ENCODE peak calls at places on chromosome 7, in nine cellular contexts. R is testis, S is spleen, V is heart left ventricle, B is adrenal gland, L is stomach, T is ovary, Z is breast epithelium, K is esophagus squamous epithelium. W is an unnamed sample.

GRCh38 chr7:82015751-82016150 is 245.9 kb upstream of the HGF start:
- DNase-seq in R (no peak), S (no peak), V (no peak), B (no peak), L (no peak), T (no peak), Z (no peak), K (no peak), W (no peak)

GRCh38 chr7:113698556-113699220 is 220.1 kb downstream of the PPP1R3A start:
- DNase-seq in R (peak; percentile 25), S (no peak), V (no peak), B (no peak), L (no peak), T (no peak), Z (no peak), K (no peak), W (no peak)

GRCh38 chr7:27095897-27096755 is at the start of gene HOXA1:
- DNase-seq in R (peak; percentile 74), S (peak; percentile 95), V (peak; percentile 66), B (peak; percentile 83), L (peak; percentile 59), T (peak; percentile 75), Z (peak; percentile 87), K (peak; percentile 52), W (peak; percentile 55)

GRCh38 chr7:64463636-64464375 is 99.1 kb downstream of the ZNF680 start:
- DNase-seq in R (peak; percentile 91), S (no peak), V (peak; percentile 91), B (peak; percentile 33), L (no peak), T (peak; percentile 63), Z (peak; percentile 88), K (no peak), W (peak; percentile 21)

GRCh38 chr7:7428806-7429205 is 106.9 kb downstream of the COL28A1 start:
- DNase-seq in R (no peak), S (no peak), V (no peak), B (no peak), L (no peak), T (no peak), Z (no peak), K (no peak), W (no peak)

GRCh38 chr7:139075031-139075652 is 34.4 kb downstream of the ZC3HAV1 start:
- DNase-seq in R (peak; percentile 84), S (no peak), V (peak; percentile 70), B (peak; percentile 72), L (peak; percentile 65), T (peak; percentile 80), Z (peak; percentile 57), K (no peak), W (peak; percentile 46)

GRCh38 chr7:55271069-55271468 is 94.1 kb upstream of the LANCL2 start:
- DNase-seq in R (no peak), S (no peak), V (no peak), B (no peak), L (no peak), T (no peak), Z (no peak), K (no peak), W (no peak)

GRCh38 chr7:94655884-94656657 is at the start of gene SGCE:
- DNase-seq in R (peak; percentile 86), S (peak; percentile 88), V (peak; percentile 70), B (peak; percentile 89), L (peak; percentile 51), T (peak; percentile 87), Z (peak; percentile 54), K (peak; percentile 5), W (peak; percentile 44)

GRCh38 chr7:110573862-110574528 is 516.9 kb upstream of the LRRN3 start:
- DNase-seq in R (no peak), S (no peak), V (no peak), B (no peak), L (no peak), T (no peak), Z (no peak), K (no peak), W (no peak)

GRCh38 chr7:98303906-98304305 is 22.4 kb downstream of the BRI3 start:
- DNase-seq in R (no peak), S (no peak), V (no peak), B (no peak), L (no peak), T (no peak), Z (no peak), K (no peak), W (no peak)

GRCh38 chr7:100583132-100584045 is 2.5 kb downstream of the LRCH4 start:
- DNase-seq in R (peak; percentile 82), S (peak; percentile 95), V (peak; percentile 72), B (peak; percentile 48), L (peak; percentile 61), T (peak; percentile 41), Z (peak; percentile 52), K (peak; percentile 42), W (peak; percentile 48)

GRCh38 chr7:100578246-100579183 is 4.8 kb upstream of the SAP25 start:
- DNase-seq in R (no peak), S (no peak), V (no peak), B (no peak), L (no peak), T (no peak), Z (no peak), K (no peak), W (no peak)

GRCh38 chr7:100582650-100583049 is 3.3 kb downstream of the LRCH4 start:
- DNase-seq in R (no peak), S (peak; percentile 70), V (no peak), B (no peak), L (no peak), T (no peak), Z (no peak), K (no peak), W (no peak)

GRCh38 chr7:100582041-100582579 is 3.8 kb downstream of the LRCH4 start:
- DNase-seq in R (no peak), S (peak; percentile 76), V (no peak), B (no peak), L (peak; percentile 86), T (peak; percentile 37), Z (peak; percentile 58), K (no peak), W (no peak)

DNA sequence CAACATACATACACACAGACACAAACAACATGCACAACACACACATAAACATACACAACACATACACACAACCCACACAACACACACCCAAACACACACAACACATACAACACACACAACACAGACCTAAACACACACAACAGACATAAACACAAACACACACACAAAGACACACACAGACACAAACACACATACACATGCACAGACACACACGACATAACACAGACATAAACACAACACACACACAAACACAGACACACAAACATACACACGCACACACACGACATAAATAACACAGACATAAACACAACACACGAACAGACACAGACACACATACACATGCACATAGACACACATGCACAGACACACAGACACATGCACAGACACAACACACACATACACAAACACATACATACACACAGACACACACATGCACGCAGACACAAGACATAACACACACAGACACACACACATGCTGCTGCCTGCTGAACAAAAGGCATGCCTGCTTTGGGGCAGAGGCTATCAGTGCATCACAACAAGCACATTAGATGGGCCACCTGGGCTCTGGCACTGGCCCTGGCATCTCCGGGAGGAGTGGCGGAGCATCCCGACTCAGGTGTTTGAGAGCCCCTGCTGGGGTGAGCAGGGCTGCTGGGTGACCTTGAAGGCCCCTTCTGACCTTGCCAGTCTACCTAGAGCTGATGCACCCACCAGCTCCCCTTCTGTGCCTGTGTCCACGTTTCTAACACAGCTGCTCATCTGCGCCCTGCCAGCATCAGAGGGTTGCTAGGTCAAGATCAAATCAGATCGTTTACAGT is 5.3 kb downstream of the LRCH4 start:
- DNase-seq in R (no peak), S (no peak), V (no peak), B (no peak), L (no peak), T (no peak), Z (no peak), K (no peak), W (no peak)
- TF ChIP-seq POLR2A in R (no peak), S (no peak), V (no peak), B (no peak), L (no peak), T (no peak), Z (no peak), K (no peak), W (no peak)

DNA sequence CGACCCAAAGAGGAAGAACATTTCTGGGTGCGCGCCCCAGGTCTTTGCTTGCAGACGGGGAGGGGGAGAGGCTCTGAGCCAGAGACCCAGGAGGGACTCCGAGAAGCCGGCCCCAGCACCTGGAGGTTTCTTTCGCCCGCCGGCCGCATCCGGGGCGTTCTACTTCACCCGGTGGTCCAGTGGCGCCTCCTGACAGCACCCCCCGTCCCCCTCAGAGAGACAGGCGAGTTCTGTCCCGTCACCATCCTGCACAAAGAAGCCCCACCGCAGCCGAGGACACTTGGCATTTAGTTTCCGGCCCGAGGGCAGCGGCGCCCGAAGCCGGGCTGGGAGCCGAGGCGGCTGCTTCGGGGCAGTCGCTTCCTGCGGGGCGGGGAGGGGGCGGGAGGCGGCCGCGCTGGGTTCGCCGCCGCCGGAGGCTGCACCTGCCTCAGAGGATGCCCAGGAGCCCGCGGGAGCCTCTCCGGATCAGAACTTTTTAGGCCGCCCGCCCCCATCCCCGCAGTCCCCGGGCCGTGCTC is at the start of gene TMEM178B:
- DNase-seq in R (no peak), S (no peak), V (no peak), B (peak; percentile 20), L (no peak), T (no peak), Z (no peak), K (no peak), W (no peak)
- H3K4me3 ChIP-seq in R (peak within 1 kb of the TSS; percentile 68), S (peak within 1 kb of the TSS; percentile 58), V (peak within 1 kb of the TSS; percentile 52), B (peak within 1 kb of the TSS; percentile 60), L (peak within 1 kb of the TSS; percentile 49), T (peak within 1 kb of the TSS; percentile 37), Z (peak within 1 kb of the TSS; percentile 57), K (peak within 1 kb of the TSS; percentile 63), W (peak within 1 kb of the TSS; percentile 71)

GRCh38 chr7:103124429-103124979 is 24.4 kb downstream of the NAPEPLD start:
- DNase-seq in R (no peak), S (no peak), V (no peak), B (no peak), L (no peak), T (no peak), Z (no peak), K (no peak), W (no peak)
- H3K36me3 ChIP-seq in R (no peaks in the 10 kb centered on the region), S (peaks cover 20% of the 10 kb centered on the region), V (peaks cover 70% of the 10 kb centered on the region), B (no peaks in the 10 kb centered on the region), L (peaks cover 16% of the 10 kb centered on the region), T (no peaks in the 10 kb centered on the region), Z (no peaks in the 10 kb centered on the region), K (peaks cover 61% of the 10 kb centered on the region), W (peaks cover 14% of the 10 kb centered on the region)

GRCh38 chr7:30282735-30283134 is 1.7 kb upstream of the ZNRF2 start:
- DNase-seq in R (no peak), S (no peak), V (no peak), B (no peak), L (no peak), T (no peak), Z (no peak), K (no peak), W (no peak)

GRCh38 chr7:30284298-30285066 is at the start of gene ZNRF2:
- DNase-seq in R (peak; percentile 99), S (peak; percentile 100), V (peak; percentile 100), B (peak; percentile 99), L (peak; percentile 99), T (peak; percentile 99), Z (peak; percentile 99), K (peak; percentile 96), W (peak; percentile 100)

GRCh38 chr7:30285067-30285530 is 702 bp downstream of the ZNRF2 start:
- DNase-seq in R (peak; percentile 26), S (peak; percentile 93), V (peak; percentile 33), B (peak; percentile 48), L (peak; percentile 51), T (peak; percentile 40), Z (no peak), K (no peak), W (no peak)

GRCh38 chr7:30286749-30287148 is 2.4 kb downstream of the ZNRF2 start:
- DNase-seq in R (no peak), S (no peak), V (no peak), B (no peak), L (no peak), T (no peak), Z (no peak), K (no peak), W (no peak)

GRCh38 chr7:30285531-30286284 is 1.3 kb downstream of the ZNRF2 start:
- DNase-seq in R (peak; percentile 32), S (peak; percentile 89), V (peak; percentile 35), B (peak; percentile 37), L (peak; percentile 46), T (peak; percentile 34), Z (no peak), K (no peak), W (peak; percentile 26)
- TF ChIP-seq POLR2A in R (no peak), S (no peak), V (no peak), B (no peak), L (no peak), T (no peak), Z (no peak), K (no peak), W (peak; percentile 42)

W was measured in gastrocnemius medialis.